ENCODE peak calls at places on chromosomes 16 and 17, in six cellular contexts. I is PC-3, A is neural progenitor cell, C is GM23248, B is SK-N-SH, G is OCI-LY7. F is an unnamed sample. For H3K36me3, the result is how much of the 10 kb centered on the place peaks cover.

GRCh38 chr17:71338396-71338795 is 782.4 kb upstream of the SOX9 start:
- DNase-seq in I (peak), A (no peak), G (no peak), C (peak), B (no peak), F (no peak)

GRCh38 chr17:71402661-71403141 is 718.1 kb upstream of the SOX9 start:
- DNase-seq in B (peak), G (no peak), I (peak), A (no peak), C (no peak), F (no peak)

GRCh38 chr16:84502581-84502980 is 1.9 kb downstream of the MEAK7 start:
- DNase-seq in G (no peak), I (peak), B (no peak), C (peak), A (no peak), F (no peak)

GRCh38 chr16:31134091-31134571 is 1.4 kb downstream of the PRSS8 start:
- DNase-seq in A (no peak), C (no peak), G (no peak), B (no peak), I (no peak), F (peak)

GRCh38 chr16:20676867-20677266 is 20.6 kb downstream of the ACSM1 start:
- DNase-seq in A (no peak), G (no peak), B (no peak), C (no peak), I (no peak), F (no peak)

GRCh38 chr16:66036162-66036561 is 330.3 kb upstream of the CDH5 start:
- DNase-seq in I (peak), B (no peak), C (peak), A (no peak), G (no peak), F (no peak)

GRCh38 chr17:45441536-45442310 is 9.1 kb upstream of the ARHGAP27 start:
- DNase-seq in A (no peak), G (no peak), C (no peak), B (peak), I (no peak), F (no peak)

GRCh38 chr17:19579867-19580565 is 46.4 kb downstream of the SLC47A1 start:
- DNase-seq in A (peak), G (no peak), I (no peak), B (peak), C (peak), F (peak)

GRCh38 chr16:84347161-84347560 is 21.2 kb upstream of the ATP2C2 start:
- DNase-seq in C (no peak), I (no peak), B (no peak), G (no peak), A (no peak), F (no peak)

GRCh38 chr17:38912221-38912813 is 13.1 kb upstream of the LASP1NB start:
- DNase-seq in G (no peak), B (peak), A (no peak), C (no peak), I (no peak), F (no peak)

GRCh38 chr17:7063518-7064094 is 16.4 kb downstream of the CLEC10A start:
- DNase-seq in G (no peak), B (no peak), A (no peak), I (no peak), C (peak), F (no peak)

GRCh38 chr16:66705790-66706505 is 9.4 kb upstream of the CMTM4 start:
- DNase-seq in A (no peak), B (no peak), C (no peak), I (no peak), G (no peak), F (no peak)

GRCh38 chr17:40417609-40418427 is at the start of gene TOP2A:
- DNase-seq in C (peak), G (peak), A (peak), I (peak), B (peak), F (peak)

GRCh38 chr16:47644661-47645060 is 183.5 kb downstream of the PHKB start:
- DNase-seq in C (peak), I (no peak), G (no peak), B (no peak), A (no peak), F (no peak)

GRCh38 chr16:4465977-4466779 is 8.2 kb downstream of the NMRAL1 start:
- DNase-seq in B (no peak), A (no peak), G (no peak), C (no peak), I (no peak), F (no peak)

GRCh38 chr16:2008009-2008526 is 1.6 kb downstream of the ZNF598 start:
- DNase-seq in G (peak), C (peak), B (no peak), I (peak), A (no peak), F (no peak)

GRCh38 chr17:31788956-31789355 is 70.1 kb downstream of the COPRS start:
- DNase-seq in B (no peak), A (no peak), C (peak), G (no peak), I (no peak), F (no peak)

GRCh38 chr16:17470871-17471744 is at the start of gene XYLT1:
- DNase-seq in G (peak), A (peak), B (peak), C (peak), I (peak), F (peak)

GRCh38 chr16:67028167-67028554 is 788 bp upstream of the CBFB start:
- DNase-seq in G (no peak), A (no peak), B (no peak), C (peak), I (no peak), F (no peak)

GRCh38 chr16:58730724-58731370 is 3.3 kb downstream of the GOT2 start:
- DNase-seq in I (no peak), B (no peak), A (no peak), C (no peak), G (peak), F (no peak)

GRCh38 chr16:89511352-89511751 is 3.1 kb downstream of the SPG7 start:
- DNase-seq in A (no peak), B (no peak), I (no peak), G (no peak), C (no peak), F (no peak)

GRCh38 chr17:67992541-67993152 is 3.6 kb downstream of the C17orf58 start:
- DNase-seq in B (no peak), C (peak), G (peak), A (peak), I (peak), F (peak)

GRCh38 chr16:2284797-2285576 is 17.1 kb upstream of the RNPS1 start:
- DNase-seq in C (no peak), B (no peak), G (no peak), A (no peak), I (no peak), F (no peak)

GRCh38 chr17:31629696-31630470 is 229.2 kb downstream of the COPRS start:
- DNase-seq in G (no peak), B (no peak), I (no peak), A (no peak), C (peak), F (no peak)

GRCh38 chr17:19411641-19412040 is 609 bp downstream of the RNF112 start:
- DNase-seq in I (no peak), A (no peak), G (no peak), C (peak), B (peak), F (peak)

GRCh38 chr17:51016099-51016498 is 104.6 kb downstream of the SPAG9 start:
- DNase-seq in G (no peak), A (no peak), B (no peak), I (no peak), C (no peak), F (no peak)

GRCh38 chr16:1414532-1415265 is at the start of gene UNKL:
- DNase-seq in C (peak), B (peak), A (peak), I (peak), G (peak), F (peak)

GRCh38 chr17:39791296-39791992 is 53.7 kb downstream of the GRB7 start:
- DNase-seq in G (no peak), A (peak), C (no peak), B (no peak), I (no peak), F (peak)

GRCh38 chr16:57998484-57998883 is 2.0 kb downstream of the ZNF319 start:
- DNase-seq in I (peak), A (no peak), C (peak), G (no peak), B (no peak), F (no peak)

GRCh38 chr17:34487616-34488015 is 91.8 kb upstream of the TMEM132E start:
- DNase-seq in C (no peak), G (no peak), I (no peak), A (peak), B (peak), F (peak)

GRCh38 chr17:17022011-17022800 is 20.1 kb upstream of the MPRIP start:
- DNase-seq in C (no peak), G (no peak), I (no peak), B (no peak), A (no peak), F (no peak)

GRCh38 chr16:3408561-3409197 is 7.7 kb downstream of the ZNF174 start:
- DNase-seq in I (no peak), B (no peak), G (no peak), C (no peak), A (no peak), F (no peak)
- H3K36me3 ChIP-seq in I (half or more), B (half or more), G (half or more), C (half or more), A (half or more), F (under half)

GRCh38 chr17:33021731-33022408 is 30.2 kb downstream of the SPACA3 start:
- DNase-seq in B (no peak), I (no peak), C (no peak), G (no peak), A (peak), F (peak)
- TF ChIP-seq EZH2phosphoT487 in B (no peak), I (no peak), C (no peak), G (no peak), A (no peak), F (no peak)

GRCh38 chr17:78176548-78177025 is 8.2 kb downstream of the SYNGR2 start:
- DNase-seq in G (peak), B (peak), I (peak), C (peak), A (peak), F (peak)

GRCh38 chr17:78174332-78174869 is 6.0 kb downstream of the SYNGR2 start:
- DNase-seq in G (no peak), C (no peak), I (peak), B (no peak), A (no peak), F (no peak)

GRCh38 chr17:78175643-78175981 is 7.2 kb downstream of the SYNGR2 start:
- DNase-seq in A (no peak), I (no peak), G (no peak), C (no peak), B (no peak), F (no peak)

GRCh38 chr17:78173025-78173715 is 4.8 kb downstream of the SYNGR2 start:
- DNase-seq in I (no peak), A (no peak), B (no peak), G (no peak), C (no peak), F (no peak)

DNA sequence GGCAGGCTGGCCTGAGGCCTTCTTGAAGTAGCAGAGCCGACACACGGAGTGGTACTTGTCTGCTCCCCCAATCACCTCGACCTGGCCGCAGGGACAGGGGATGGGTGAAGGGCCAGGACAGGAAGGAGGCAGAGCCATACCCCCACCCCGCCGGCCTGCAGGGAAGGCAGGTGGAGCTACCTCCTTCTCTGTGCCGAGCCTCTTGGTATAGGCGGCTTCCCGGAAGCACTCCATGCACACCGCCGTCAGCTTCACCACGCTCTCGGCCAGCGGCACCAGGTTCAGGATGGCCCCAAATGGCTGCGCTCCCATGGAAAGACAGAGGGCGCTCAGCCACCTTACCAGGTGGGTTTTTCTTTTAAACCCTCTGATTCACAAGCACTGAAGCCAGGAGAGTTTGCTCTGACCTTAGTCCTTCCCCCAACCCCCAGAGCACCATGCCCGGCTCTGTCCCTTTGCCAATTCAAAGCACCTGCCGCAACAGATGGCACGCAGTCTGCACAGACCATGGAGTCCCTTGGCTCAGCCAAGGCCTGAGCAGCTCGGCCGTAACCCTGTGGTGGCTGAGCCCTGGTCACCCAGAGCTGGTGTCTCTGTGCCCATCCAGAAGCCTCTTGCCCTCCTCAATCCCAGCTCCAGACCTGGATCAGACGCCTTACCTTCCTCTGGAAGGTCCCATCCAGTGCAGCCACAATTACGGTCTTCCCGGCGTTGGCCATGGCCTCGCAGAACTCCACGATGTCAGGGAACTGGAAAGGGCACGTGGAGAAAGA is 6.7 kb downstream of the SYNGR2 start:
- DNase-seq in C (no peak), I (no peak), G (peak), B (no peak), A (peak), F (peak)
- H3K36me3 ChIP-seq in C (under half), I (under half), G (half or more), B (under half), A (under half), F (under half)

GRCh38 chr16:80614908-80615696 is 74.3 kb downstream of the DYNLRB2 start:
- DNase-seq in I (peak), C (peak), B (no peak), A (no peak), G (no peak), F (peak)

GRCh38 chr16:80611171-80611929 is 70.6 kb downstream of the DYNLRB2 start:
- DNase-seq in G (no peak), A (no peak), I (no peak), C (no peak), B (no peak), F (no peak)

GRCh38 chr16:80610489-80611156 is 69.8 kb downstream of the DYNLRB2 start:
- DNase-seq in G (no peak), C (peak), A (no peak), I (no peak), B (no peak), F (no peak)

GRCh38 chr16:80611930-80612327 is 71.1 kb downstream of the DYNLRB2 start:
- DNase-seq in G (no peak), B (no peak), A (no peak), C (no peak), I (no peak), F (no peak)

GRCh38 chr16:80612461-80613017 is 71.7 kb downstream of the DYNLRB2 start:
- DNase-seq in A (no peak), C (no peak), G (no peak), I (no peak), B (no peak), F (no peak)
- TF ChIP-seq EZH2phosphoT487 in A (no peak), C (no peak), G (no peak), I (no peak), B (no peak), F (no peak)

GRCh38 chr17:4048218-4048617 is 84.0 kb upstream of the ATP2A3 start:
- DNase-seq in B (no peak), A (no peak), I (no peak), C (no peak), G (no peak), F (no peak)

GRCh38 chr17:4045477-4045876 is 81.2 kb upstream of the ATP2A3 start:
- DNase-seq in C (no peak), I (no peak), G (no peak), B (no peak), A (no peak), F (no peak)

GRCh38 chr17:4040784-4041183 is 76.5 kb upstream of the ATP2A3 start:
- DNase-seq in B (no peak), I (no peak), G (no peak), A (peak), C (no peak), F (no peak)

GRCh38 chr17:4049546-4049945 is 85.3 kb upstream of the ATP2A3 start:
- DNase-seq in C (no peak), G (no peak), I (no peak), A (peak), B (no peak), F (no peak)

DNA sequence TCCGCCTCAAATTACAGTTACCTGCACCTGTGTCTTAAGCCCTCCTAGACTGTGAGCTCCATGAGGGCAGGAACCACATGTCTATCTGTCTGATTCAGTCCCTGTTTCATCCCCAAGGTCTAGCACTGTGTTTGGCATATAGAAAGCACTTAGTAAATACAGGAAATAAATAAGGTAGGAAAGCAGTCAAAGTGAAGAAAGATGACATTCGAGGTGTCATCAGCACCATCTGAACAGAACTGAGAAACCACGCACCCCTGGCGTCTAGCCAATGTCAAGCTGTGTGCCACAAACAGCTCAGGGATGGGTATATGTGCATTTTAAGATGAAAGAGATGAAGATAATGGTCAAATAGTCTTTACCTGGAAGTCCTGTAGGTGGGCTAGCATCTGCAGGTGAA is 79.6 kb upstream of the ATP2A3 start:
- DNase-seq in G (no peak), B (no peak), A (no peak), I (no peak), C (no peak), F (no peak)
- H3K36me3 ChIP-seq in G (half or more), B (under half), A (under half), I (under half), C (half or more), F (under half)